ENCODE peak calls at places on chromosomes 12 and 14, in seven cellular contexts. One of them, this sample, is unnamed.

GRCh38 chr12:68611094-68611818 is 557 bp downstream of the RAP1B start:
- DNase-seq in GM12878: no peak
- DNase-seq in thoracic aorta: no peak
- DNase-seq in BJ: no peak
- DNase-seq in ovary: peak; percentile 59
- DNase-seq in cardiac fibroblast: peak; percentile 71
- DNase-seq in astrocyte of the cerebellum: peak; percentile 48
- DNase-seq in this sample: peak; percentile 75

GRCh38 chr14:91885113-91885712 is 17.9 kb upstream of the TC2N start:
- DNase-seq in GM12878: no peak
- DNase-seq in thoracic aorta: no peak
- DNase-seq in BJ: no peak
- DNase-seq in ovary: no peak
- DNase-seq in cardiac fibroblast: no peak
- DNase-seq in astrocyte of the cerebellum: no peak
- DNase-seq in this sample: no peak

GRCh38 chr14:52447236-52447635 is 105.1 kb downstream of the TXNDC16 start:
- DNase-seq in GM12878: no peak
- DNase-seq in thoracic aorta: no peak
- DNase-seq in BJ: no peak
- DNase-seq in ovary: no peak
- DNase-seq in cardiac fibroblast: no peak
- DNase-seq in astrocyte of the cerebellum: no peak
- DNase-seq in this sample: no peak

GRCh38 chr12:1692221-1692620 is 1.4 kb downstream of the ADIPOR2 start:
- DNase-seq in GM12878: no peak
- DNase-seq in thoracic aorta: no peak
- DNase-seq in BJ: no peak
- DNase-seq in ovary: no peak
- DNase-seq in cardiac fibroblast: no peak
- DNase-seq in astrocyte of the cerebellum: no peak
- DNase-seq in this sample: no peak

GRCh38 chr12:76020281-76020680 is 11.3 kb downstream of the PHLDA1 start:
- DNase-seq in GM12878: peak; percentile 15
- DNase-seq in thoracic aorta: no peak
- DNase-seq in BJ: no peak
- DNase-seq in ovary: no peak
- DNase-seq in cardiac fibroblast: peak; percentile 91
- DNase-seq in astrocyte of the cerebellum: peak; percentile 75
- DNase-seq in this sample: no peak

GRCh38 chr12:131946757-131947156 is 3.0 kb upstream of the EP400 start:
- DNase-seq in GM12878: no peak
- DNase-seq in thoracic aorta: no peak
- DNase-seq in BJ: no peak
- DNase-seq in ovary: no peak
- DNase-seq in cardiac fibroblast: no peak
- DNase-seq in astrocyte of the cerebellum: no peak
- DNase-seq in this sample: no peak

GRCh38 chr12:22202847-22203246 is 131.7 kb downstream of the ST8SIA1 start:
- DNase-seq in GM12878: no peak
- DNase-seq in thoracic aorta: no peak
- DNase-seq in BJ: no peak
- DNase-seq in ovary: no peak
- DNase-seq in cardiac fibroblast: no peak
- DNase-seq in astrocyte of the cerebellum: no peak
- DNase-seq in this sample: no peak

GRCh38 chr14:53047302-53047701 is 96.5 kb upstream of the FERMT2 start:
- DNase-seq in GM12878: no peak
- DNase-seq in thoracic aorta: no peak
- DNase-seq in BJ: no peak
- DNase-seq in ovary: no peak
- DNase-seq in cardiac fibroblast: no peak
- DNase-seq in astrocyte of the cerebellum: no peak
- DNase-seq in this sample: no peak

GRCh38 chr12:5796171-5797091 is 148.6 kb downstream of the ANO2 start:
- DNase-seq in GM12878: no peak
- DNase-seq in thoracic aorta: no peak
- DNase-seq in BJ: no peak
- DNase-seq in ovary: no peak
- DNase-seq in cardiac fibroblast: no peak
- DNase-seq in astrocyte of the cerebellum: no peak
- DNase-seq in this sample: peak; percentile 70

GRCh38 chr12:57454566-57455373 is at the start of gene INHBE:
- DNase-seq in GM12878: no peak
- DNase-seq in thoracic aorta: no peak
- DNase-seq in BJ: peak; percentile 57
- DNase-seq in ovary: no peak
- DNase-seq in cardiac fibroblast: peak; percentile 80
- DNase-seq in astrocyte of the cerebellum: no peak
- DNase-seq in this sample: no peak

GRCh38 chr14:94110552-94111181 is at the start of gene IFI27:
- DNase-seq in GM12878: no peak
- DNase-seq in thoracic aorta: no peak
- DNase-seq in BJ: no peak
- DNase-seq in ovary: peak; percentile 71
- DNase-seq in cardiac fibroblast: peak; percentile 94
- DNase-seq in astrocyte of the cerebellum: no peak
- DNase-seq in this sample: no peak

DNA sequence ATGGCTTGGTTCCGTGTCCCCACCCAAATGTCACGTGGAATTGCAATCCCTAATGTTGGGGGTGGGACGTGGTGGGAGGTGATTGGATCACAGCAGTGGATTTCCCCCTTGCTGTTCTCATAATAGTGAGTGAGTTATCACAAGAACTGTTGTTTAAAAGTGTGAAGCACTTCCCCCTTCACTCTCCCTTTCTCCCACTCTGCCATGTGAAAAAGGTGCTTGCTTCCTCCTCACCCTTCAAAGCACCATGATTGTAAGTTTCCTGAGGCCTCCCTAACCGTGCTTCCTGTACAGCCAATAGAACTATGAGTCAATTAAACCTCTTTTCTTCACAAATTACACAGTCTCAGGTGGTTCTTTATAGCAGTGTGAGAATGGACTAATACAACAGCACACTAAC is 5.3 kb upstream of the CEP128 start:
- DNase-seq in GM12878: no peak
- DNase-seq in thoracic aorta: no peak
- DNase-seq in BJ: no peak
- DNase-seq in ovary: no peak
- DNase-seq in cardiac fibroblast: no peak
- DNase-seq in astrocyte of the cerebellum: no peak
- DNase-seq in this sample: no peak
- TF ChIP-seq CTCF in GM12878: no peak
- TF ChIP-seq CTCF in thoracic aorta: no peak
- TF ChIP-seq CTCF in BJ: no peak
- TF ChIP-seq CTCF in ovary: no peak
- TF ChIP-seq CTCF in cardiac fibroblast: no peak
- TF ChIP-seq CTCF in astrocyte of the cerebellum: no peak
- TF ChIP-seq CTCF in this sample: no peak

DNA sequence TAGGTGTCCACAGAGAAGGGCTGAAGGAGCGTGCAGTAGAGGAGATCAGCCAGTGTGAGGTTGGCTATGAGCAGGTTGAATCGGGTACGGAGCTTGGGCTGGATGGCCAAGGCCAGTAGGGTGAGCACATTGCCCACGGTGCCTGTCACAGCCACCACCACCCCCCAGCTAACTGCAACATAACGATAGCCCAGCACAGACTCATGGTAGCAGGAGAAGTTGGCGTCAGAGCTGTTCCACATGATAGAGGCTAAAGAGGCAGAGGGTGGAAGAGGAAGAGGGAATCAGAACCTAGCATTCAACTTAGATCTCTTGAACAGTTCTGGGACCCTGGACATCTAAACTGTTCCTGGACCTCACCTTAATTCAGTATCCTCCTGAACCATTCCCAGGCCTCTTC is 676 bp downstream of the GPR84 start:
- DNase-seq in GM12878: no peak
- DNase-seq in thoracic aorta: no peak
- DNase-seq in BJ: no peak
- DNase-seq in ovary: no peak
- DNase-seq in cardiac fibroblast: no peak
- DNase-seq in astrocyte of the cerebellum: no peak
- DNase-seq in this sample: no peak
- TF ChIP-seq CTCF in GM12878: no peak
- TF ChIP-seq CTCF in thoracic aorta: no peak
- TF ChIP-seq CTCF in BJ: no peak
- TF ChIP-seq CTCF in ovary: no peak
- TF ChIP-seq CTCF in cardiac fibroblast: no peak
- TF ChIP-seq CTCF in astrocyte of the cerebellum: no peak
- TF ChIP-seq CTCF in this sample: no peak

DNA sequence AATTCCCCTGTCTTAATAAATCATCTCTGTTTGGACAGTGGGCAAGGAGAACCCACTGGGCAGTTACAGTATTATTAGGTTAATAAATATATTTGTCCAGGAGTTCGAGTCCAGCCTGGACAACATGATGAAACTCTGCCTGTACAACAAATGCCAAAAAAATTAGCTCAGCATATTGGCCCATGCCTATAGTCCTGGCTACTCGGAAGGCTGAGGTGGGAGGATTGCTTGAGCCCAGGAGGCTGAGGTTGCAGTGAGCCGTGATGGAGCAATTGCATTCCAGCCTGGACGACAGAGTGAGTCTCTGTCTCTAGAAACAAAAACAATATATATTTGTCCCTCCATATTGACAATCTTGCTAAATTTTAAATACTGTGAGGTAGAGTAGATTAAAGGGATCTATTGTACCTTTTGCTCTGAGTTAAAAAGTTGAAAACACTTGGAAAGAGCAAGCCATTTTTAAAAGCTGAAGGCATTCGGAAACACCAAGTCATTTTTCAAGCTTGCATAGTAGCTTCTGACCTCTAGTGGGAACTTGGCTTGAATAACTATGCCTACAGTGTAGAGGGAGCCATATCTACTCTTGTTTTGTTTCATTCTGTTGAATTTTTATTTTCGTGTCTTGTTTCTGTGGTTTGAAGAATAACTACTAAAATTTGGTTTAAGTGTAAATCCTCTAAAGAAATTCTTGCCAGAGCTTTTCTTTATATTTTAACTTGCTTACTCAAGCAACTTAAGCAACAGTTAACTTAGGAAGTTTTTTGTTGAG is 14.6 kb upstream of the EEA1 start:
- DNase-seq in GM12878: no peak
- DNase-seq in thoracic aorta: no peak
- DNase-seq in BJ: no peak
- DNase-seq in ovary: no peak
- DNase-seq in cardiac fibroblast: peak; percentile 59
- DNase-seq in astrocyte of the cerebellum: no peak
- DNase-seq in this sample: no peak
- TF ChIP-seq CTCF in GM12878: peak; percentile 6
- TF ChIP-seq CTCF in thoracic aorta: no peak
- TF ChIP-seq CTCF in BJ: no peak
- TF ChIP-seq CTCF in ovary: no peak
- TF ChIP-seq CTCF in cardiac fibroblast: peak; percentile 26
- TF ChIP-seq CTCF in astrocyte of the cerebellum: peak; percentile 10
- TF ChIP-seq CTCF in this sample: no peak

GRCh38 chr12:3628629-3629028 is 124.3 kb downstream of the CRACR2A start:
- DNase-seq in GM12878: no peak
- DNase-seq in thoracic aorta: no peak
- DNase-seq in BJ: no peak
- DNase-seq in ovary: no peak
- DNase-seq in cardiac fibroblast: no peak
- DNase-seq in astrocyte of the cerebellum: no peak
- DNase-seq in this sample: no peak
- TF ChIP-seq CTCF in GM12878: no peak
- TF ChIP-seq CTCF in thoracic aorta: no peak
- TF ChIP-seq CTCF in BJ: peak; percentile 15
- TF ChIP-seq CTCF in ovary: no peak
- TF ChIP-seq CTCF in cardiac fibroblast: no peak
- TF ChIP-seq CTCF in astrocyte of the cerebellum: no peak
- TF ChIP-seq CTCF in this sample: no peak

DNA sequence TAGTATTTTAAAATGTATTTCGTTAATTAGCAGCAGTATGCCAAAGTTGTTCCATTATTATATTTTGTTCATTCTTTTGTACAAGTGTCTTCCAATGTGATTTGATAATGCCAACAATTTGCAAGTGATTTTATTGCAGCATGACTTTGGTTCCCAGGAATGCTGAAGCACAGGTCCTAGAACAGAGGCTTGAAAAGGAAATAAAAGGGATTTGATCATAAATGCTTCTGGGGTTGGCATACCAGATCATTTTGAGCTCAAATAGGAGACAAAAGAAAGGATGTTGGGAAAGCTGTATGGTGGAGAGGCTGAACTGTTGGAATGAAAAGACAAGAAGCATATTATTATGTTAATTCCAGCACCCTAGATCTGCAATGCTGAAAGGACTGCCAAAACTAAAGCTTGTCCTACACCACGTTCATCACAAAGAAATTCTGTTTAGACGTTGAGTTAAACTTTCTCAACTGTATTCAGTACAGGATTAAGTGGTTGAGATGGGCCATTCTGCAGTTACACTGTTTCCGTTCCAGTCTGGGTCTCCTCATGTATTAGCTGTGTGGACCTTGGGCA is 143.1 kb downstream of the BICD1 start:
- DNase-seq in GM12878: no peak
- DNase-seq in thoracic aorta: no peak
- DNase-seq in BJ: no peak
- DNase-seq in ovary: no peak
- DNase-seq in cardiac fibroblast: no peak
- DNase-seq in astrocyte of the cerebellum: no peak
- DNase-seq in this sample: no peak
- TF ChIP-seq CTCF in GM12878: no peak
- TF ChIP-seq CTCF in thoracic aorta: no peak
- TF ChIP-seq CTCF in BJ: no peak
- TF ChIP-seq CTCF in ovary: no peak
- TF ChIP-seq CTCF in cardiac fibroblast: no peak
- TF ChIP-seq CTCF in astrocyte of the cerebellum: no peak
- TF ChIP-seq CTCF in this sample: no peak

DNA sequence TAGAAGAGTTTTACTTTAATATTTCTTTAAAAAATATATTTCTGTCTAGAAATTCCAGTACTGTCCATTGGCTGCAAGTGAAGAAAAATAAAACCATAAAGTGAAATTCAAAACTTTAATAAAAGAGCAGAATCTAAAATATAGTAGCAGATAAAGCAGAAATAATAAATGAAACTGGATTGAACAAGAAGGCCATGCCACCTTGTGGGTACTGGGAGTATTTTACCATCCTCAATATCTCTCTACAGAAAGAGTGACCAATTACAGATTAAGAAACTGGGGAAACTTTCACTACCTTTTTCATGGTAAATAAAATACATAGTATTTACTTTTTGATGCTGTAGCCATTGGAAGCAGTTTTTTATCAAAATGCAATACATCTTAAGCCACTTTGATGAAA is 220.5 kb downstream of the BCAT1 start:
- DNase-seq in GM12878: no peak
- DNase-seq in thoracic aorta: no peak
- DNase-seq in BJ: no peak
- DNase-seq in ovary: no peak
- DNase-seq in cardiac fibroblast: peak; percentile 66
- DNase-seq in astrocyte of the cerebellum: peak; percentile 29
- DNase-seq in this sample: no peak
- TF ChIP-seq CTCF in GM12878: peak; percentile 47
- TF ChIP-seq CTCF in thoracic aorta: peak; percentile 60
- TF ChIP-seq CTCF in BJ: peak; percentile 23
- TF ChIP-seq CTCF in ovary: peak; percentile 12
- TF ChIP-seq CTCF in cardiac fibroblast: peak; percentile 62
- TF ChIP-seq CTCF in astrocyte of the cerebellum: peak; percentile 41
- TF ChIP-seq CTCF in this sample: peak; percentile 59

This sample was measured in mesothelial cell of epicardium.